ENCODE peak calls at places on chromosomes 6 and 20, in six cellular contexts. O is GM10248, D is fibroblast of lung, E is A549, W is fibroblast of mammary gland, Y is tibial artery. P is an unnamed sample.

GRCh38 chr6:43021270-43022047 is at the start of gene RRP36:
- DNase-seq in O (peak; percentile 87), W (peak; percentile 62), D (peak; percentile 67), E (peak; percentile 79), Y (peak; percentile 79), P (peak; percentile 73)

GRCh38 chr6:10433322-10433721 is 18.4 kb upstream of the TFAP2A start:
- DNase-seq in E (no peak), Y (no peak), O (no peak), D (no peak), W (no peak), P (no peak)

GRCh38 chr6:11366183-11366933 is 133.9 kb upstream of the NEDD9 start:
- DNase-seq in Y (no peak), W (no peak), E (no peak), D (no peak), O (peak; percentile 72), P (peak; percentile 77)

GRCh38 chr20:19817017-19817416 is 59.0 kb downstream of the RIN2 start:
- DNase-seq in O (no peak), E (no peak), Y (no peak), W (peak; percentile 86), D (peak; percentile 95), P (no peak)

GRCh38 chr6:30334077-30334476 is 7.3 kb downstream of the TRIM39 start:
- DNase-seq in E (no peak), Y (no peak), O (no peak), D (no peak), W (no peak), P (no peak)

GRCh38 chr6:119110601-119111548 is 32.4 kb upstream of the FAM184A start:
- DNase-seq in D (peak; percentile 75), O (peak; percentile 34), W (peak; percentile 66), E (no peak), Y (no peak), P (peak; percentile 60)

GRCh38 chr6:34546551-34547321 is 9.4 kb downstream of the SPDEF start:
- DNase-seq in O (no peak), D (no peak), E (peak; percentile 35), W (no peak), Y (peak; percentile 52), P (no peak)

GRCh38 chr6:147905721-147906120 is 397.2 kb downstream of the SAMD5 start:
- DNase-seq in O (no peak), W (no peak), D (peak; percentile 23), E (no peak), Y (no peak), P (no peak)

GRCh38 chr6:129104131-129104530 is 221.2 kb downstream of the LAMA2 start:
- DNase-seq in E (no peak), W (peak; percentile 78), Y (peak; percentile 36), O (no peak), D (peak; percentile 36), P (no peak)

GRCh38 chr6:135853227-135853626 is 1.7 kb downstream of the PDE7B start:
- DNase-seq in O (no peak), Y (no peak), D (peak; percentile 36), E (no peak), W (peak; percentile 62), P (no peak)

GRCh38 chr6:117976030-117976651 is 69.1 kb downstream of the SLC35F1 start:
- DNase-seq in E (peak; percentile 2), D (peak; percentile 41), Y (no peak), O (peak; percentile 31), W (peak; percentile 56), P (peak; percentile 5)

GRCh38 chr6:150176152-150176551 is 33.3 kb downstream of the PPP1R14C start:
- DNase-seq in D (no peak), W (no peak), O (no peak), E (no peak), Y (no peak), P (no peak)

GRCh38 chr20:47326718-47327137 is 29.8 kb downstream of the ZMYND8 start:
- DNase-seq in Y (no peak), E (no peak), O (no peak), W (peak; percentile 52), D (peak; percentile 81), P (no peak)

DNA sequence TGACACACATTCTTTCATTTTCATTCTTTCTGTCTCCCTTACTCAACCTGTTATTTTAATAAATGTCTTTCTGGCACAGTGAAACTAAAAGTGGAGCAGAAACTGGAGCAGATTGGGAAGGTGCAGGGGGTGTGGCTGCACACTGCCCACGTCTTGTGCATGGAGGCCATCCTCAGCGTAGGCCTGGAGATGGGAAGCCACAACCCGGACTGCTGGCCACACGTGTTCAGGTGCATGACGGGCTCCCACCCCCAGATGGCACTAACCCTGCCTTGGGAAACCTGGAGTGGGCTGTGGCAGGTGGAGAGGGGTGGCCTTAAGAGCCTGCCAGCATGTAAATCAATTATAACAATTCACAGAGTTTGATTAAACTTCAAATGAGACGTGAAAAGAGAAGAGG is 71.4 kb upstream of the PBOV1 start:
- DNase-seq in Y (no peak), D (peak; percentile 3), W (no peak), O (no peak), E (peak; percentile 6), P (peak; percentile 13)
- TF ChIP-seq CTCF in Y (no peak), D (no peak), W (no peak), O (peak; percentile 16), E (no peak), P (no peak)

GRCh38 chr6:132392292-132392691 is 9.0 kb downstream of the MOXD1 start:
- DNase-seq in E (no peak), D (no peak), O (no peak), W (no peak), Y (no peak), P (no peak)
- TF ChIP-seq CTCF in E (no peak), D (no peak), O (no peak), W (no peak), Y (no peak), P (no peak)

DNA sequence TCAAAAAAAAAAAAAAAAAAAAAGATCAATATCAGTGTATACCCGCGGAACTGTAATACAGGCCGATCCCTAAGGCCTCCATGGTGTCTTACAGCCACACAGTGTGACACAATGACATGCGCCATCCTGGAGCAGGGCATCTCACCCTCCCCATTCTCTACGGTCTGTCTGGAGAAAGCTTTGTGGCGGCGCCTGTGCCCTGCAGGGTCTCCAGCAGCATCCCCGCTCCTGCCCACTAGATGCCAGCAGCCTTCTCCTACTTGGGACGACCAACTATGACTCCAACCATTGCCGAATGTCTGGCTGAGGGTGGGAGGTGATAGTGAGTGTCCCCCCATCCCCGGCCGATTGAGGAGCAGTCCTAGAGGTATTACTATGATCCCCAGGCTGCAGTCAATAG is 558.8 kb upstream of the AGPAT4 start:
- DNase-seq in Y (no peak), E (no peak), D (no peak), W (no peak), O (no peak), P (no peak)
- TF ChIP-seq CTCF in Y (no peak), E (no peak), D (no peak), W (no peak), O (no peak), P (no peak)

GRCh38 chr6:24584390-24584735 is 61.6 kb downstream of the KIAA0319 start:
- DNase-seq in O (no peak), E (no peak), W (no peak), Y (no peak), D (no peak), P (no peak)

GRCh38 chr6:24589334-24589733 is 56.7 kb downstream of the KIAA0319 start:
- DNase-seq in O (no peak), D (no peak), Y (no peak), W (no peak), E (no peak), P (no peak)

GRCh38 chr6:24581084-24581669 is 64.8 kb downstream of the KIAA0319 start:
- DNase-seq in O (peak; percentile 49), E (peak; percentile 30), D (peak; percentile 41), Y (peak; percentile 69), W (peak; percentile 58), P (peak; percentile 91)

GRCh38 chr6:24583463-24584389 is 62.3 kb downstream of the KIAA0319 start:
- DNase-seq in W (peak; percentile 70), E (peak; percentile 28), D (peak; percentile 75), O (peak; percentile 59), Y (peak; percentile 71), P (peak; percentile 88)
- TF ChIP-seq CTCF in W (peak; percentile 86), E (peak; percentile 74), D (peak; percentile 78), O (peak; percentile 73), Y (peak; percentile 71), P (peak; percentile 88)

DNA sequence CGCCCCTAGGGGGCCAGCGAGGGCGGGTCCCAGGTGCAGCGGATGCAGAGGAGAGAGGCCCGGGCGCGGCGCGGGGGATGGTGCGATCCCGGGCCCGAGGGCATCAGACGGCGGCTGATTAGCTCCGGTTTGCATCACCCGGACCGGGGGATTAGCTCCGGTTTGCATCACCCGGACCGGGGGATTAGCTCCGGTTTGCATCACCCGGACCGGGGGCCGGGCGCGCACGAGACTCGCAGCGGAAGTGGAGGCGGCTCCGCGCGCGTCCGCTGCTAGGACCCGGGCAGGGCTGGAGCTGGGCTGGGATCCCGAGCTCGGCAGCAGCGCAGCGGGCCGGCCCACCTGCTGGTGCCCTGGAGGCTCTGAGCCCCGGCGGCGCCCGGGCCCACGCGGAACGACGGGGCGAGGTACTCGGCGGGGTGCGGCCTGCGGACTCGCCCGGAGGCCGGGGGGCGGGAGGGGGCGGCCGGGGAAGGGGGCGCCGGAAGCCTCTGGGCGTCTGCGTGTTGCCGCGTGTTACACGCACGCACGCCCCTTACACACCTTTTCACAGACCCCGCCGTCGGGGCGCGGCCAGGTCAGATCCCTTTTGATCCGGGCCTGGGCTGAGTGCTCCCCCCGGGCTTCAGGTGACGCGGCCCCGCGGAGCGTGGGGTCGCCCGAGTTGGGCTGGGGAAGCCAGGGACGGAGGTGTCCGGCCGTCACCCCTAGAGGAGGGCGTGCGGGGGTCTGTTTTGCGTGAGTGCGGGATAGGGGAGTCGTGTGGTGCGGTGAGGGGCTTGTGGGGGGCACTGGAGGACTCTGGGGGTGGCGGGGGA is 412 bp downstream of the TRIB3 start:
- DNase-seq in D (peak; percentile 31), O (peak; percentile 80), Y (peak; percentile 41), W (peak; percentile 40), E (peak; percentile 84), P (peak; percentile 79)
- TF ChIP-seq CTCF in D (no peak), O (no peak), Y (no peak), W (no peak), E (peak; percentile 19), P (no peak)

DNA sequence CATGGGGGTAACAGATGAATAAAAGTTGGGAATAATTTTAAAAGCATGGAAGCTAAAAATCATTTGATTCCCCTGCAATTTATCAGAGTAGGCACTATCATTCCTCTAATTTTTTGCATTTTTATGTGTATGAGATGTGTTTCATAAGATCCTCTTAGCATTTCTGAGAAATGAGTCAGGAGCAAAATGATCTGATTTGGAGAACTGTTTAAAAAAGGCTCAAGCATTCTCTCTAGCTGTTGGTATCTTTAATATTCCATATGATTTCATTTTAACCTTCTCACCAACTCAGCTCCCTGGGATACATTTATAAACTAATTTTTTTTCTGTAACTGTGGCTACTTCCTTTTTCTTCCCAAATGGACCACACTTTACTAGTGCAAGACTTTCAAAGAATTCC is 60.9 kb downstream of the MCHR2 start:
- DNase-seq in D (peak; percentile 80), W (peak; percentile 55), E (no peak), O (no peak), Y (no peak), P (no peak)
- TF ChIP-seq CTCF in D (no peak), W (no peak), E (no peak), O (no peak), Y (no peak), P (no peak)

DNA sequence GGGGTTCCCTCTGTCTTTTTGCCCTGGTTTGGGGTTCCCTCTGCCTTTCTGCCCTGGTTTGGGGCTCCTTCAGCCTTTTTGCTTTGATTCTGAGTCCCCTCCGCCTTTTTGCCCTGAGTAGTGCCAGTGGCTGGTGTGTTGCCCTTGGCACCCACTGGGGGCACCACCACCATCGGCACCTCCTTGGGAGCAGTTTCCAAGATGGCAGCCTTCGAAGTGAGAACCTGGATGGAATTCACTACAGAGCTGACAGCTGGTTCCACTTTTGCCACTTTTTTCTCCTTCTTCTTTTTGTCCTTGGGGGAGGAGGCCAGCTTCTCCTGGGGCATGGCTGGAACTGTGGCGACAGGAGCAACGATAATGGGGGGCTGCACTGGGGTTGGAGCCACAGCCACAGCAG is 22.2 kb downstream of the RRBP1 start:
- DNase-seq in E (no peak), W (no peak), Y (peak; percentile 6), D (no peak), O (no peak), P (no peak)
- TF ChIP-seq CTCF in E (no peak), W (peak; percentile 10), Y (no peak), D (no peak), O (no peak), P (no peak)